ENCODE peak calls at places on chromosome 13, in six cellular contexts. E is psoas muscle, W is prostate gland, M is keratinocyte, R is AG10803, J is NB4. I is an unnamed sample.

GRCh38 chr13:93496985-93497673 is 270.5 kb downstream of the GPC6 start:
- DNase-seq in E (no peak), W (no peak), M (no peak), R (no peak), J (no peak), I (no peak)

GRCh38 chr13:44191504-44192171 is 182.0 kb upstream of the SERP2 start:
- DNase-seq in E (no peak), W (peak; percentile 56), M (no peak), R (peak; percentile 89), J (peak; percentile 70), I (peak; percentile 31)

GRCh38 chr13:42733046-42733445 is 48.3 kb upstream of the FAM216B start:
- DNase-seq in E (no peak), W (no peak), M (no peak), R (no peak), J (no peak), I (no peak)

GRCh38 chr13:111302045-111302722 is 18.3 kb upstream of the TEX29 start:
- DNase-seq in E (no peak), W (peak; percentile 54), M (no peak), R (no peak), J (no peak), I (no peak)

GRCh38 chr13:102172406-102172805 is 229.4 kb downstream of the FGF14 start:
- DNase-seq in E (no peak), W (no peak), M (no peak), R (no peak), J (no peak), I (no peak)

GRCh38 chr13:47457631-47458030 is 543.4 kb downstream of the SUCLA2 start:
- DNase-seq in E (no peak), W (no peak), M (no peak), R (peak; percentile 88), J (no peak), I (no peak)

GRCh38 chr13:50645092-50645491 is 198.4 kb downstream of the DLEU7 start:
- DNase-seq in E (no peak), W (no peak), M (peak; percentile 26), R (peak; percentile 59), J (no peak), I (no peak)

GRCh38 chr13:51837016-51837415 is 8.0 kb downstream of the TMEM272 start:
- DNase-seq in E (no peak), W (no peak), M (no peak), R (no peak), J (no peak), I (no peak)

GRCh38 chr13:44653261-44653660 is 77.1 kb upstream of the TSC22D1 start:
- DNase-seq in E (no peak), W (no peak), M (peak; percentile 2), R (peak; percentile 38), J (no peak), I (no peak)

GRCh38 chr13:101917833-101918755 is 465.6 kb downstream of the ITGBL1 start:
- DNase-seq in E (no peak), W (no peak), M (no peak), R (no peak), J (no peak), I (peak; percentile 3)

GRCh38 chr13:99215466-99215865 is 14.8 kb downstream of the UBAC2 start:
- DNase-seq in E (no peak), W (no peak), M (no peak), R (no peak), J (no peak), I (no peak)

GRCh38 chr13:78652651-78653050 is 6.3 kb downstream of the OBI1 start:
- DNase-seq in E (no peak), W (no peak), M (no peak), R (no peak), J (no peak), I (no peak)
- H3K4me3 ChIP-seq in E (no peak overlapping the region), W (no peak overlapping the region), M (no peak overlapping the region), R (no peak overlapping the region), J (no peak overlapping the region), I (no peak overlapping the region)

DNA sequence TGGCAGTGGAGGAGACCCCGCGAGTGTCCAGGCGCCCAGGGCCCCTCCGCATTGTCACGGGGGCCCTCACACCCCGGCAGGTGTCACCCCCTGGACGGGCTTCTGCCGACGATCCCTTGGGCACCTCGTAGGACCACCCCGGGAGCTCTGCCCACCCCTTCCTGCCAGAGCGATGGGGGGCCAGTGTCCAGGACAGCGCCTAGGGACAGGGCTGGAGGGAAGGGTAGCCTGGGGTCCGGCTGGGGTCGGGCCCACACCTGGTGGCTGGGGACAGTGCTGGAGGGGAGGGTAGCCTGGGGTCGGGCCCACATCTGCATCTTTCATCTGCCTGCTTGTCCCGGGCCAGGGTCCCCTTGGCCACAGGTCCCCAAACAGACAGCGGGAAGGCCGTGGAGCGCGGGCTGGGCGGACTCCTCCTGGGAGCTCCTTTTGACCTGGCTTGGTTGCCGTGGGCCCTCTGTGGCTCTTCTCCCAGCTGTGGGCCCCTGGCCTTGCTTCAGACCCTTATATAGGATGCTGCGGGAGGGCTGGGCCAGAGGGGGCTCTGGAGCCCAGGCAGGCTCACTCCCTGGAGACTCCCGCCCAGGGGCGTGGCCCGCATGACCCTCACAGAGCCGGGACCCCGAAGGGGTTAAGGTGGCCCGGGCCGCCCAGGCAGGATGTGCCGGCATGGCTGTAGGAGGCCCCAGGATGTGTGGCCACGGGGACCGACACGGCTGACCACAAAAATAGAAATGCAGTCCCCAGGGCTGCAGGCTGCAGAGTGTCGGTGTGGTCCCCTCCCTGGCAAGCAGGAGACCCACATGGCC is 74.1 kb upstream of the MCF2L start:
- DNase-seq in E (peak; percentile 54), W (no peak), M (no peak), R (no peak), J (peak; percentile 46), I (peak; percentile 29)
- H3K4me3 ChIP-seq in E (peak overlapping the region; percentile 57), W (peak overlapping the region; percentile 42), M (no peak overlapping the region), R (no peak overlapping the region), J (no peak overlapping the region), I (peak overlapping the region; percentile 60)

DNA sequence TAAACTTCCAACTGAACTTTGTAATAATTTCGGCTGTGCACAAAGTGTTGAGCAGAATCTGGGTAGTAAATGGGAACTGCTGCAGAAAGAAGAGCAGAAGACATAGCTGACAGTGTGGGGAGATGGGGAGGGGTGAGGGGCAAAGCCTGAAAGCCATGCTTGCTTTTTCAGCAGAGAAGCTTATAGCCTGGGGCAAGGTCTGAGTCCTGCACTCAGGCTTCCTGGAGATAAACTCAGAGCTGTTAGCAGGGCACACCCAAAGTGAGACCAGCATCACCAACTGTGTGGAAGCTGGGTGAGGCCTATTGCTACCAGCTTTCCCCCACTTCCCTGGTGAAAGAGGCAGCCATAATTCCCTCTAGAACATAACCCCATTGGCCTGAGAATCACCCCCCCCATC is 15.6 kb upstream of the LHFPL6 start:
- DNase-seq in E (no peak), W (no peak), M (no peak), R (no peak), J (no peak), I (no peak)
- H3K4me3 ChIP-seq in E (no peak overlapping the region), W (no peak overlapping the region), M (no peak overlapping the region), R (no peak overlapping the region), J (no peak overlapping the region), I (no peak overlapping the region)

GRCh38 chr13:108496364-108497215 is 132.8 kb upstream of the MYO16 start:
- DNase-seq in E (no peak), W (no peak), M (no peak), R (no peak), J (peak; percentile 9), I (no peak)
- H3K4me3 ChIP-seq in E (no peak overlapping the region), W (no peak overlapping the region), M (no peak overlapping the region), R (no peak overlapping the region), J (no peak overlapping the region), I (no peak overlapping the region)

GRCh38 chr13:32035701-32036100 is 4.1 kb downstream of the FRY start:
- DNase-seq in E (no peak), W (no peak), M (no peak), R (no peak), J (no peak), I (no peak)

GRCh38 chr13:32036762-32037161 is 5.2 kb downstream of the FRY start:
- DNase-seq in E (no peak), W (no peak), M (no peak), R (no peak), J (no peak), I (no peak)

GRCh38 chr13:32037471-32037870 is 5.9 kb downstream of the FRY start:
- DNase-seq in E (no peak), W (no peak), M (no peak), R (no peak), J (no peak), I (no peak)

GRCh38 chr13:32038353-32038752 is 6.8 kb downstream of the FRY start:
- DNase-seq in E (no peak), W (no peak), M (no peak), R (no peak), J (no peak), I (no peak)

DNA sequence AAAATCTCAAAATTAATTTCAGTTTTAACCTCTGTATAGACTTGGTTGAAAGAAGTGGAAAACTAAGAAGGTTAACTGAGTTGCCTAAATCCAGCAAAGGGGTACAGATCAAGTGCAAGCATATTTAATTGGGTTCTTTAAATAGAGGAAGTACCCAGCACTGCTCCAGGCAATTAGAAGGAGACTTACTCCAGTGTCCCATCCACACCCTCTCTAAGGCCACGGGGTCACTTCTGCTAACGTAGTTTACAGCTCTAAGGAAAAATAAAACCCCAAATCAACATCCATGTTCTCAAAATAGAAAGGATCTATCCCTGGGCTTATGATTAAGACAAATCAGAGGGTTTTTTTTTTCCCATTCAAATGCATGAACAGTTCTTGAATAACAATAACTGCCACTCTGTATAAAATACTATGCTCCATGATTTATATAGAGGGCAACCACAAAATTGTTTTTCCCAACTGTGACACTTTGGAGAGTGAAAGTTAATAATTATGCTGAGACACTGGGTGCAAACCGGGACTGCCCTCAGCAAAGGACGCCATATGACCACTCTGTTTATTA is 4.6 kb downstream of the FRY start:
- DNase-seq in E (no peak), W (no peak), M (no peak), R (no peak), J (peak; percentile 80), I (no peak)
- H3K4me3 ChIP-seq in E (no peak overlapping the region), W (no peak overlapping the region), M (no peak overlapping the region), R (no peak overlapping the region), J (peak overlapping the region; percentile 82), I (no peak overlapping the region)

I was measured in thyroid gland.